ENCODE peak calls at places on chromosomes 6 and 20, in six cellular contexts. R is astrocyte of the spinal cord, Y is ovary, C is A549, M is lung, V is hepatocyte. G is an unnamed sample.
A peak's percentile ranks its signal among the peaks of the same experiment; 100 is the strongest.

GRCh38 chr20:14963262-14963663 is 625.9 kb upstream of the FLRT3 start:
- DNase-seq in M (no peak), C (peak; percentile 78), V (no peak), R (no peak), Y (no peak), G (peak; percentile 12)

GRCh38 chr6:112014483-112014882 is 39.4 kb upstream of the CCN6 start:
- DNase-seq in C (no peak), M (no peak), V (no peak), R (peak; percentile 72), Y (no peak), G (peak; percentile 85)

GRCh38 chr6:169371344-169372144 is 117.9 kb upstream of the THBS2 start:
- DNase-seq in R (no peak), M (no peak), C (peak; percentile 46), V (peak; percentile 34), Y (no peak), G (peak; percentile 67)

GRCh38 chr6:128801621-128802020 is 81.3 kb upstream of the LAMA2 start:
- DNase-seq in M (no peak), V (no peak), Y (no peak), C (no peak), R (no peak), G (no peak)

GRCh38 chr20:35134472-35134871 is 12.7 kb downstream of the EDEM2 start:
- DNase-seq in C (no peak), R (no peak), Y (peak; percentile 66), M (no peak), V (no peak), G (no peak)

GRCh38 chr20:56833427-56833826 is 204.3 kb downstream of the TFAP2C start:
- DNase-seq in V (no peak), C (no peak), Y (no peak), M (no peak), R (no peak), G (no peak)

GRCh38 chr6:148523051-148523450 is 180.4 kb downstream of the SASH1 start:
- DNase-seq in Y (no peak), R (peak; percentile 80), M (no peak), C (no peak), V (no peak), G (peak; percentile 96)

GRCh38 chr6:128600397-128600951 is 80.1 kb upstream of the PTPRK start:
- DNase-seq in Y (no peak), M (no peak), C (peak; percentile 4), R (peak; percentile 94), V (peak; percentile 14), G (peak; percentile 97)

GRCh38 chr20:37257530-37257929 is 4.1 kb downstream of the GHRH start:
- DNase-seq in V (no peak), R (no peak), M (no peak), C (no peak), Y (no peak), G (no peak)

GRCh38 chr20:58457083-58457680 is 58.0 kb downstream of the APCDD1L start:
- DNase-seq in V (no peak), R (peak; percentile 93), Y (no peak), C (no peak), M (no peak), G (peak; percentile 23)

GRCh38 chr6:170438402-170438753 is 114.7 kb downstream of the PSMB1 start:
- DNase-seq in V (peak; percentile 96), Y (peak; percentile 72), M (peak; percentile 86), R (peak; percentile 99), C (peak; percentile 72), G (peak; percentile 98)

GRCh38 chr6:391559-392440 is at the start of gene IRF4:
- DNase-seq in C (no peak), M (no peak), V (no peak), R (no peak), Y (no peak), G (no peak)

GRCh38 chr20:56368351-56369134 is 9.8 kb downstream of the FAM210B start:
- DNase-seq in R (no peak), V (no peak), M (no peak), C (no peak), Y (no peak), G (no peak)

DNA sequence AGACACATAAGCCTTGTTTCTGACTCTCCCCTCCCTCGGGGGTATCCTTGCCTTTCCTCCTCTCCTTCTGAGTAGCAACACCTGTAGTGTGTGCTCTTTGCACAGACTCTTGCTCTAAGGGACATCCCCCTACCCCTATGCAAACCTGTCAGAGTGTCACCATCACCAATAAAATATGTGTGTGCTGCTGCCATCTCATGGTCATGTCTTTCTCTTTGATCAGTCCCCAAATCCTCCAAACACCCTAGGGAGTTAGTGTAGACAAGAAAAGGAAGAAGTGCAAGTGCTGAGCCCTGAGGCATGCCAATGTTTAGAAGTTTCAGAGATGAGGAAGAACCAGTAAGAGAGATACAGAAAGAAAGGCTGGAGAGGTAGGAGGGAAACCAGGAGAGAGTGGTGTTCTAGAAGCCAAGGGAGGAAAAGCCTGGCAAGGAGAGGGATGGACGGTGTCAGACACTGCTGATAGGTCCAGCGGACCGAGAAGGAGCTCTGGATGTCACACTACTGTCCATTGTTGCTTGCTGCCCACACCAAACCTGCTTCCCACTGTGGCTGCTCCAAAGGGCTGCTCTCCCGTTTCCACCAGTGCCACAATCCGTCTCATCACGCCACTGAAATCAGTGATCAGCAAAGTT is 16.4 kb downstream of the TRMT6 start:
- DNase-seq in Y (no peak), R (no peak), C (peak; percentile 48), M (no peak), V (no peak), G (no peak)
- TF ChIP-seq CTCF in Y (no peak), R (peak; percentile 23), C (peak; percentile 72), M (no peak), V (peak; percentile 33), G (no peak)

DNA sequence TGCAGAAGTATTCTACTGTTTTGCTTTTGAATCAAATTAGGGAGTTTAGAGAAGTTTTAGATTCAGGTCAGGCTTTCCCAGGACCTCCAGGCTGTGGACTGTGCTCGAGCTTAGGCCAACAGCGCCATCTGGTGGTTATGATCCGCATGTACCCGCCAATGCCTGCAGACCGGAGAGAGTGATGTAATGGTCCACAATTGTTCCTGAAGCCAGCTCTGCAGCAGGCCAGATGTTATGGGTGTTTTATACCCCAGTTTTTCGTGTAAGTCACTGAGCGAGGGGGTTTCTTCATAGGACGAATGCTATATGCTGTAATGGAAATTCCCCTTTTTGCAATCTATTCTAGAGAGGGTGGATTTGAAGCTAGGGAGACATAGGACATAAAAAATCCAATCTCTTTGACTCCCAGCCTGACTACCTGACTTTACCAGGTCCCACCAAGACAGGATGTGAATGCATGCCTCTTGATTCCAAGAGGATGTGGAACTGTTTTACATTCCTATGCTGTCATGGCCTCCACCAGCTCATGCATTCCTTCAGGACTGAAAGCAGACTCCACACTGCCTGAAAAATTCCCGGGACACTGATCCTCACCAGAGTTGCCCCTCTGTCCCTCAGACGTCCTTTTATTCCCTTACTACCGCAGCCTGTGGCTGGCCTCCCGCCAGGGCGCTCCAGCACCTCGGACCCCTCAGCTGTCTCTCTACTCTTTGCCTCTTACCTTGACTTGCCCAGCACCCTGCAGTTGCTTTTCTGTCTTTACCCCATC is 41.2 kb upstream of the LY86 start:
- DNase-seq in M (peak; percentile 89), V (peak; percentile 93), Y (peak; percentile 84), C (peak; percentile 67), R (peak; percentile 82), G (peak; percentile 73)
- H3K4me3 ChIP-seq in M (no peak overlapping the region), V (peak overlapping the region; percentile 37), Y (peak overlapping the region; percentile 34), C (peak overlapping the region; percentile 30), R (peak overlapping the region; percentile 22), G (no peak overlapping the region)

GRCh38 chr20:50285376-50286173 is 94.9 kb downstream of the CEBPB start:
- DNase-seq in V (no peak), R (peak; percentile 71), Y (peak; percentile 84), C (no peak), M (no peak), G (peak; percentile 76)
- TF ChIP-seq CTCF in V (no peak), R (no peak), Y (no peak), C (no peak), M (no peak), G (peak; percentile 29)

GRCh38 chr6:49552596-49552995 is 2.1 kb downstream of the C6orf141 start:
- DNase-seq in M (no peak), R (no peak), Y (no peak), C (no peak), V (no peak), G (no peak)
- H3K4me3 ChIP-seq in M (no peak overlapping the region), R (no peak overlapping the region), Y (no peak overlapping the region), C (peak overlapping the region; percentile 65), V (no peak overlapping the region), G (no peak overlapping the region)

GRCh38 chr20:19056909-19057308 is 155.5 kb upstream of the SLC24A3 start:
- DNase-seq in C (no peak), V (no peak), R (no peak), M (no peak), Y (no peak), G (no peak)
- TF ChIP-seq CTCF in C (no peak), V (peak; percentile 4), R (no peak), M (no peak), Y (no peak), G (no peak)

GRCh38 chr6:5260111-5260620 is 584 bp downstream of the LYRM4 start:
- DNase-seq in V (peak; percentile 79), Y (no peak), M (peak; percentile 66), C (peak; percentile 73), R (peak; percentile 48), G (peak; percentile 29)

GRCh38 chr6:5260661-5261544 is at the start of the genes FARS2 and LYRM4:
- DNase-seq in M (peak; percentile 88), V (peak; percentile 95), R (peak; percentile 93), C (peak; percentile 85), Y (peak; percentile 93), G (peak; percentile 86)

GRCh38 chr6:5257400-5257799 is 3.4 kb downstream of the LYRM4 start:
- DNase-seq in V (no peak), M (no peak), Y (no peak), R (no peak), C (no peak), G (no peak)

GRCh38 chr6:5261545-5262109 is 314 bp downstream of the FARS2 start:
- DNase-seq in M (no peak), Y (no peak), V (no peak), R (no peak), C (no peak), G (no peak)

DNA sequence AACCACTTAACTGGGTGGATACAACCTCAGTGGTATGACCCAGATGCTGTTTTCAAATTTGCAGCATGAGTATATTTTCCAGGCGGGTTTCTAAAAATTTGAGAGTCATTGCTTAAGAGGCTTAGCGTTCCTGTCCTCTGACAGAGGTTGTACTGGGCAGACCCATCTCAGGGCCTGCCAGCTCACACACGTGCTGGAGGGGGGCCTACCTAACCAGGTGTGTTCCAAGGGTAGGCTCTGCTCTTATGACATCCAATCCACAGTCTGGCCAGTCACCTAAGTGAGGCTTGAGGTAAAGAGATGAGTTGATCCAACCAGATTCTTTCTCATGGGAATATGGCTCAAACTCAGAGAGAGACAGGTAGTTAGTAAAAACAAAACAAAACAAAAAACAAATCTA is 1.3 kb downstream of the LYRM4 start:
- DNase-seq in M (no peak), C (no peak), Y (no peak), V (no peak), R (no peak), G (no peak)
- H3K4me3 ChIP-seq in M (no peak overlapping the region), C (peak overlapping the region; percentile 92), Y (peak overlapping the region; percentile 89), V (no peak overlapping the region), R (no peak overlapping the region), G (no peak overlapping the region)